ENCODE peak calls at places on chromosomes 5 and 9, in ten cellular contexts. M, B, Z, H, O, J, F, E, X and C are unnamed samples.

GRCh38 chr5:132663771-132664695 is 6.1 kb downstream of the IL13 start:
- DNase-seq in B (no peak), F (no peak), O (no peak), E (no peak), Z (peak; percentile 75), H (no peak), M (no peak), J (no peak), X (no peak), C (no peak)

GRCh38 chr9:4138781-4139180 is 161.1 kb downstream of the GLIS3 start:
- DNase-seq in X (no peak), M (no peak), H (no peak), F (no peak), B (no peak), E (no peak), O (no peak), J (no peak), Z (no peak), C (no peak)

GRCh38 chr9:29798599-29798998 is 2225.3 kb upstream of the C9orf72 start:
- DNase-seq in Z (no peak), X (no peak), E (no peak), O (no peak), J (no peak), M (no peak), B (no peak), H (no peak), F (no peak), C (no peak)

GRCh38 chr9:111805262-111805661 is 10.5 kb upstream of the SHOC1 start:
- DNase-seq in J (no peak), O (no peak), F (no peak), Z (no peak), X (no peak), H (no peak), B (no peak), M (no peak), E (no peak), C (no peak)

GRCh38 chr5:141849371-141850182 is 28.6 kb downstream of the PCDH1 start:
- DNase-seq in Z (peak; percentile 73), E (peak; percentile 94), H (peak; percentile 42), J (peak; percentile 70), X (peak; percentile 74), O (peak; percentile 94), M (peak; percentile 92), B (peak; percentile 52), F (peak; percentile 40), C (peak; percentile 41)

GRCh38 chr5:138905541-138905940 is 30.4 kb upstream of the LRRTM2 start:
- DNase-seq in B (no peak), E (no peak), X (no peak), O (no peak), H (no peak), J (no peak), M (no peak), Z (no peak), F (no peak), C (no peak)

GRCh38 chr9:106875548-106875947 is 12.6 kb downstream of the ZNF462 start:
- DNase-seq in X (no peak), F (no peak), H (no peak), M (no peak), J (no peak), Z (no peak), E (no peak), B (peak; percentile 70), O (no peak), C (no peak)

GRCh38 chr5:160390787-160391696 is 8.8 kb downstream of the FAM200C start:
- DNase-seq in J (no peak), E (no peak), M (no peak), O (no peak), Z (no peak), B (no peak), H (peak; percentile 41), X (no peak), F (no peak), C (no peak)

GRCh38 chr9:89751081-89751855 is 146.5 kb downstream of the GADD45G start:
- DNase-seq in H (no peak), E (no peak), M (no peak), F (no peak), B (no peak), O (no peak), J (no peak), Z (no peak), X (no peak), C (no peak)

GRCh38 chr9:112179816-112180215 is 4.7 kb upstream of the SUSD1 start:
- DNase-seq in Z (no peak), H (no peak), F (no peak), O (no peak), M (no peak), B (no peak), E (no peak), J (no peak), X (no peak), C (no peak)

GRCh38 chr9:107816187-107817021 is 326.8 kb upstream of the KLF4 start:
- DNase-seq in X (no peak), J (no peak), M (no peak), E (no peak), F (no peak), O (no peak), Z (peak; percentile 12), B (no peak), H (no peak), C (no peak)

GRCh38 chr9:93422987-93423386 is 28.5 kb upstream of the FAM120A start:
- DNase-seq in Z (no peak), J (no peak), O (no peak), H (no peak), X (no peak), F (no peak), B (no peak), E (no peak), M (no peak), C (no peak)

GRCh38 chr5:139696894-139697658 is 48.9 kb downstream of the CXXC5 start:
- DNase-seq in X (peak; percentile 55), E (peak; percentile 78), J (peak; percentile 41), F (no peak), M (peak; percentile 86), Z (peak; percentile 49), O (peak; percentile 77), B (no peak), H (no peak), C (peak; percentile 50)

GRCh38 chr5:9927106-9927505 is 297.0 kb upstream of the TAS2R1 start:
- DNase-seq in O (no peak), B (no peak), H (no peak), X (no peak), E (no peak), F (no peak), J (no peak), Z (no peak), M (peak; percentile 58), C (no peak)

GRCh38 chr9:132730054-132731033 is 60.1 kb downstream of the GTF3C4 start:
- DNase-seq in H (no peak), F (no peak), M (no peak), B (no peak), O (no peak), E (no peak), X (no peak), Z (no peak), J (no peak), C (no peak)

GRCh38 chr5:120454094-120454798 is 9.9 kb upstream of the PRR16 start:
- DNase-seq in O (no peak), B (no peak), H (no peak), Z (no peak), F (no peak), M (no peak), E (peak; percentile 29), J (no peak), X (no peak), C (no peak)

GRCh38 chr9:115494393-115494792 is 376.4 kb upstream of the TNC start:
- DNase-seq in O (no peak), X (no peak), B (no peak), E (no peak), Z (no peak), M (no peak), H (no peak), F (no peak), J (no peak), C (no peak)

GRCh38 chr5:125699860-125700259 is 723.3 kb upstream of the GRAMD2B start:
- DNase-seq in O (no peak), J (no peak), E (no peak), Z (no peak), F (no peak), H (no peak), B (no peak), M (peak; percentile 18), X (no peak), C (no peak)

GRCh38 chr5:132788508-132788907 is 11.5 kb upstream of the SEPTIN8 start:
- DNase-seq in Z (no peak), F (no peak), M (no peak), J (no peak), B (no peak), O (no peak), E (no peak), X (no peak), H (no peak), C (no peak)

GRCh38 chr9:108386859-108387384 is 468.9 kb downstream of the ACTL7B start:
- DNase-seq in H (no peak), E (no peak), X (no peak), J (no peak), O (no peak), Z (no peak), F (no peak), B (no peak), M (no peak), C (no peak)